ENCODE peak calls at places on chromosome 10, in five cellular contexts. One of them, this sample, is unnamed. For H3K4me1, the result is how much of the 10 kb centered on the place peaks cover.

GRCh38 chr10:81866753-81867152 is 8.2 kb upstream of the NRG3 start:
- DNase-seq in HepG2: no peak
- DNase-seq in H1: no peak
- DNase-seq in GM12878: no peak
- DNase-seq in K562: no peak
- DNase-seq in this sample: no peak

GRCh38 chr10:116207180-116207579 is 65.8 kb downstream of the GFRA1 start:
- DNase-seq in HepG2: peak
- DNase-seq in H1: no peak
- DNase-seq in GM12878: no peak
- DNase-seq in K562: no peak
- DNase-seq in this sample: no peak

GRCh38 chr10:130751106-130751840 is 560.2 kb downstream of the TCERG1L start:
- DNase-seq in HepG2: no peak
- DNase-seq in H1: no peak
- DNase-seq in GM12878: no peak
- DNase-seq in K562: no peak
- DNase-seq in this sample: no peak

GRCh38 chr10:77160679-77161078 is 476.9 kb downstream of the KCNMA1 start:
- DNase-seq in HepG2: no peak
- DNase-seq in H1: no peak
- DNase-seq in GM12878: no peak
- DNase-seq in K562: no peak
- DNase-seq in this sample: no peak

GRCh38 chr10:11894381-11895107 is 71.4 kb downstream of the PROSER2 start:
- DNase-seq in HepG2: no peak
- DNase-seq in H1: no peak
- DNase-seq in GM12878: no peak
- DNase-seq in K562: peak
- DNase-seq in this sample: no peak

GRCh38 chr10:103812431-103812830 is 42.9 kb downstream of the SH3PXD2A start:
- DNase-seq in HepG2: no peak
- DNase-seq in H1: no peak
- DNase-seq in GM12878: no peak
- DNase-seq in K562: no peak
- DNase-seq in this sample: no peak

GRCh38 chr10:13808556-13809391 is 222.0 kb downstream of the PRPF18 start:
- DNase-seq in HepG2: no peak
- DNase-seq in H1: no peak
- DNase-seq in GM12878: no peak
- DNase-seq in K562: no peak
- DNase-seq in this sample: no peak

GRCh38 chr10:32538256-32538655 is 92.3 kb downstream of the CCDC7 start:
- DNase-seq in HepG2: no peak
- DNase-seq in H1: no peak
- DNase-seq in GM12878: no peak
- DNase-seq in K562: no peak
- DNase-seq in this sample: no peak

GRCh38 chr10:129622736-129623135 is 155.7 kb downstream of the MGMT start:
- DNase-seq in HepG2: no peak
- DNase-seq in H1: no peak
- DNase-seq in GM12878: no peak
- DNase-seq in K562: no peak
- DNase-seq in this sample: peak

GRCh38 chr10:93150289-93150688 is 76.6 kb downstream of the CYP26A1 start:
- DNase-seq in HepG2: no peak
- DNase-seq in H1: no peak
- DNase-seq in GM12878: no peak
- DNase-seq in K562: no peak
- DNase-seq in this sample: no peak

GRCh38 chr10:86945361-86946214 is 11.8 kb downstream of the MMRN2 start:
- DNase-seq in HepG2: peak
- DNase-seq in H1: peak
- DNase-seq in GM12878: no peak
- DNase-seq in K562: no peak
- DNase-seq in this sample: peak

GRCh38 chr10:61904711-61905445 is 3.4 kb downstream of the ARID5B start:
- DNase-seq in HepG2: peak
- DNase-seq in H1: no peak
- DNase-seq in GM12878: peak
- DNase-seq in K562: peak
- DNase-seq in this sample: peak

GRCh38 chr10:6174201-6174874 is 28.4 kb upstream of the PFKFB3 start:
- DNase-seq in HepG2: no peak
- DNase-seq in H1: no peak
- DNase-seq in GM12878: no peak
- DNase-seq in K562: no peak
- DNase-seq in this sample: no peak

GRCh38 chr10:13536674-13537366 is 8.0 kb upstream of the BEND7 start:
- DNase-seq in HepG2: peak
- DNase-seq in H1: peak
- DNase-seq in GM12878: peak
- DNase-seq in K562: peak
- DNase-seq in this sample: peak

GRCh38 chr10:60649485-60650271 is 128.6 kb upstream of the CDK1 start:
- DNase-seq in HepG2: no peak
- DNase-seq in H1: no peak
- DNase-seq in GM12878: no peak
- DNase-seq in K562: no peak
- DNase-seq in this sample: no peak

GRCh38 chr10:8981277-8981676 is 926.8 kb downstream of the GATA3 start:
- DNase-seq in HepG2: no peak
- DNase-seq in H1: no peak
- DNase-seq in GM12878: no peak
- DNase-seq in K562: no peak
- DNase-seq in this sample: no peak

GRCh38 chr10:77637474-77637985 is at the start of gene KCNMA1:
- DNase-seq in HepG2: no peak
- DNase-seq in H1: peak
- DNase-seq in GM12878: no peak
- DNase-seq in K562: no peak
- DNase-seq in this sample: peak

GRCh38 chr10:64316416-64316815 is 795.2 kb downstream of the REEP3 start:
- DNase-seq in HepG2: no peak
- DNase-seq in H1: no peak
- DNase-seq in GM12878: no peak
- DNase-seq in K562: no peak
- DNase-seq in this sample: no peak

GRCh38 chr10:104492349-104492940 is 138.8 kb downstream of the CFAP58 start:
- DNase-seq in HepG2: no peak
- DNase-seq in H1: no peak
- DNase-seq in GM12878: no peak
- DNase-seq in K562: no peak
- DNase-seq in this sample: no peak

GRCh38 chr10:125002044-125002422 is 60.1 kb downstream of the ZRANB1 start:
- DNase-seq in HepG2: no peak
- DNase-seq in H1: no peak
- DNase-seq in GM12878: no peak
- DNase-seq in K562: no peak
- DNase-seq in this sample: no peak

GRCh38 chr10:5890519-5890878 is 456 bp downstream of the FBH1 start:
- DNase-seq in HepG2: peak
- DNase-seq in H1: no peak
- DNase-seq in GM12878: no peak
- DNase-seq in K562: peak
- DNase-seq in this sample: peak

GRCh38 chr10:119742988-119743646 is 17.3 kb downstream of the INPP5F start:
- DNase-seq in HepG2: no peak
- DNase-seq in H1: peak
- DNase-seq in GM12878: no peak
- DNase-seq in K562: no peak
- DNase-seq in this sample: no peak

GRCh38 chr10:130045091-130045652 is 65.5 kb downstream of the C10orf143 start:
- DNase-seq in HepG2: no peak
- DNase-seq in H1: peak
- DNase-seq in GM12878: no peak
- DNase-seq in K562: peak
- DNase-seq in this sample: peak

GRCh38 chr10:68559872-68560200 is 301 bp upstream of the TET1 start:
- DNase-seq in HepG2: no peak
- DNase-seq in H1: no peak
- DNase-seq in GM12878: no peak
- DNase-seq in K562: no peak
- DNase-seq in this sample: no peak

GRCh38 chr10:105964009-105964408 is 1200.5 kb downstream of the SORCS1 start:
- DNase-seq in HepG2: no peak
- DNase-seq in H1: no peak
- DNase-seq in GM12878: no peak
- DNase-seq in K562: no peak
- DNase-seq in this sample: no peak

GRCh38 chr10:106355450-106355849 is 809.1 kb downstream of the SORCS1 start:
- DNase-seq in HepG2: no peak
- DNase-seq in H1: peak
- DNase-seq in GM12878: no peak
- DNase-seq in K562: peak
- DNase-seq in this sample: peak

GRCh38 chr10:9786576-9786975 is 1231.1 kb upstream of the CELF2 start:
- DNase-seq in HepG2: no peak
- DNase-seq in H1: no peak
- DNase-seq in GM12878: no peak
- DNase-seq in K562: no peak
- DNase-seq in this sample: no peak

GRCh38 chr10:132858121-132859081 is 72.5 kb upstream of the NKX6-2 start:
- DNase-seq in HepG2: no peak
- DNase-seq in H1: peak
- DNase-seq in GM12878: no peak
- DNase-seq in K562: no peak
- DNase-seq in this sample: peak

GRCh38 chr10:49397036-49397999 is 1.4 kb upstream of the DRGX start:
- DNase-seq in HepG2: no peak
- DNase-seq in H1: peak
- DNase-seq in GM12878: no peak
- DNase-seq in K562: no peak
- DNase-seq in this sample: peak

GRCh38 chr10:122062831-122063674 is 74.1 kb downstream of the TACC2 start:
- DNase-seq in HepG2: peak
- DNase-seq in H1: no peak
- DNase-seq in GM12878: no peak
- DNase-seq in K562: peak
- DNase-seq in this sample: peak

GRCh38 chr10:109089779-109090178 is 833.5 kb downstream of the XPNPEP1 start:
- DNase-seq in HepG2: no peak
- DNase-seq in H1: no peak
- DNase-seq in GM12878: no peak
- DNase-seq in K562: no peak
- DNase-seq in this sample: peak

GRCh38 chr10:72308320-72308987 is 34.7 kb downstream of the DDIT4 start:
- DNase-seq in HepG2: peak
- DNase-seq in H1: no peak
- DNase-seq in GM12878: no peak
- DNase-seq in K562: peak
- DNase-seq in this sample: no peak

GRCh38 chr10:110912374-110912773 is 6.6 kb downstream of the BBIP1 start:
- DNase-seq in HepG2: no peak
- DNase-seq in H1: no peak
- DNase-seq in GM12878: no peak
- DNase-seq in K562: no peak
- DNase-seq in this sample: no peak

DNA sequence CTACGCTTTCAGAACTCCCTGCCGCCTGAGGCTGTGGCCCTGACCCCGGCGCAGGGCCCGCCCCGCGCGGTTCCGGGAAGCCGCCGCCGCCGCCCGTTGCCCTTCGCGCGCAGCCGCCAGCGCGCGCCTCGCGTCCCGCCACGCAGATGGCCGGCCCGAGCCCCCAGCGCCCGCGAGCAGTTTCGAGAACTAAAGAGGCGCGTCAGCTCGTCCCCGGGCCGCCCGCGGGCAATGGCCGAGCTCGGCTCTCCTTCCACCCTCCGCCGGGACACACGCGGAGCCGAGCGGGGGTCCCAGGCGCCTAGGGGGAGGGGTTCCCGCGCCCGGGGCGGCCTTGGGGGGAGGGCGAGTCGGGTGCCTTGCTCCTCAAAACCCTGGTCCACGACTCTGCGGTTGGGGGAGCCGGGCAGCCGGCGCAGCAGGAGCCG is 1.8 kb downstream of the HNRNPF start:
- DNase-seq in HepG2: no peak
- DNase-seq in H1: no peak
- DNase-seq in GM12878: no peak
- DNase-seq in K562: peak
- DNase-seq in this sample: peak
- TF ChIP-seq CREB1 in HepG2: no peak
- TF ChIP-seq CREB1 in H1: no peak
- TF ChIP-seq CREB1 in GM12878: no peak
- TF ChIP-seq CREB1 in K562: no peak
- TF ChIP-seq CREB1 in this sample: no peak

GRCh38 chr10:16909961-16910794 is 93.0 kb upstream of the RSU1 start:
- DNase-seq in HepG2: no peak
- DNase-seq in H1: no peak
- DNase-seq in GM12878: no peak
- DNase-seq in K562: no peak
- DNase-seq in this sample: no peak
- H2AFZ ChIP-seq in HepG2: no peak
- H2AFZ ChIP-seq in H1: no peak
- H2AFZ ChIP-seq in GM12878: no peak
- H2AFZ ChIP-seq in K562: no peak
- H2AFZ ChIP-seq in this sample: no peak

DNA sequence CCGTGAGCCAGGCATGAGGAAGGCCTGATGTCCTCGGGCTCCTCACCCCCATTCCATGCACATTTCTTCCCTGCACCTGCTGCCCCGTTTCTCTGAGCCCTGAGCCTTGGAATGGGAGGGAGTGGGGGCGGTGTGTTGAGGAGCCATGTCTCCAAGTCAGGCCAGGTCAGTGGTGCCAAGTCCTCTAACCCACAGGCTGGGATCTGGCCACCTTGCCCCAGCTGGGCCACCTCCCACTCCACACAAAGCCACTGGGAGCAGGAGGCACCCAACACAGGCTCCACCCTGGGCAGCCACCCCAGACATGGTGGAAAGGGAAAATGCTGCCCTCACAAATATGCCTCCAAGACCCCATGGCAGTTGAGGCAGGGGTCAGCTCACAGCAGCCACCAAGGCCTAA is 27.7 kb downstream of the ZCCHC24 start:
- DNase-seq in HepG2: no peak
- DNase-seq in H1: no peak
- DNase-seq in GM12878: no peak
- DNase-seq in K562: no peak
- DNase-seq in this sample: no peak
- H3K4me1 ChIP-seq in HepG2: under half
- H3K4me1 ChIP-seq in H1: under half
- H3K4me1 ChIP-seq in GM12878: under half
- H3K4me1 ChIP-seq in K562: under half
- H3K4me1 ChIP-seq in this sample: under half

DNA sequence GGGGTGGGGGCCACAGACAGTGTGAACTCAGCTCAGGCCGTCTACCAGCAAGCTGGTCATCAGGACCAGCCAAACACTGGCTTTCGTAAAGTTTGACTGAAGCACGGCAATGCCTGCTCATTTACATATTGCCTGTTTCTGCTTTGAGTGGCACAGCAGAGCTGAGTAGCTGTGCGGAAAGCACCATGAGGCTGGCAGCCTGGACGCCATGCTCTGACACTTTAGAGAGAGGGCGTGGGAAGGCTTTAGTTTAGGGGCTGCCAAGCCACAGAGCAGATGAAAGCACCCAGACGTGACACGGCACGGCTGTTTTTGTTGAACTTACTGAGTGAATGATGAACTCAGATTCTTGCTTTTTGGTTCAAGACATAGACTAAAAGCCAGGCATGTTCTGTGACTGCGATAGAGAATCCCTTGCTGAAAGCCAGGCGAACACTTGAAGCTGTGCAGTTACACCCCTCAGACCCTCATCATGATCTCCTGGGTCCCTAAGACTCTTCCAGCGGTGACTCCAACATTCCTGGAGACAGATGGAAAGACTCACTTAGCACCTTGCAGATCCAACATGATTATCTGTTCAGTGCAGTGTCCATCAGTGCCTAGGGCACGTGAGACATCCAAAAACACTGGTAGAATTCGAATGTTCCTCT is 182.1 kb downstream of the ZMYND11 start:
- DNase-seq in HepG2: no peak
- DNase-seq in H1: no peak
- DNase-seq in GM12878: peak
- DNase-seq in K562: no peak
- DNase-seq in this sample: no peak
- TF ChIP-seq CREB1 in HepG2: no peak
- TF ChIP-seq CREB1 in H1: no peak
- TF ChIP-seq CREB1 in GM12878: no peak
- TF ChIP-seq CREB1 in K562: no peak
- TF ChIP-seq CREB1 in this sample: no peak